ENCODE peak calls at places on chromosomes 12 and 14, in five cellular contexts. W is HepG2, Q is GM12878, G is A549, M is K562. S is an unnamed sample.

GRCh38 chr14:76514599-76514998 is 138.7 kb downstream of the ESRRB start:
- ATAC-seq in W (peak; percentile 76), Q (peak; percentile 67), G (no peak), M (peak; percentile 80), S (no peak)

GRCh38 chr12:84512751-84513150 is 399.8 kb downstream of the SLC6A15 start:
- ATAC-seq in W (no peak), Q (no peak), G (no peak), M (no peak), S (no peak)

GRCh38 chr12:101064721-101065120 is 145.3 kb downstream of the SLC5A8 start:
- ATAC-seq in W (no peak), Q (no peak), G (no peak), M (no peak), S (no peak)

GRCh38 chr12:23921099-23921846 is 28.2 kb downstream of the SOX5 start:
- ATAC-seq in W (no peak), Q (peak; percentile 78), G (no peak), M (peak; percentile 63), S (no peak)

GRCh38 chr12:63955831-63956685 is 111.6 kb downstream of the SRGAP1 start:
- ATAC-seq in W (no peak), Q (peak; percentile 41), G (no peak), M (no peak), S (peak; percentile 86)

GRCh38 chr14:102962111-102962627 is 39.7 kb downstream of the AMN start:
- ATAC-seq in W (no peak), Q (no peak), G (no peak), M (no peak), S (no peak)

GRCh38 chr12:3168775-3169221 is 91.6 kb downstream of the TSPAN9 start:
- ATAC-seq in W (no peak), Q (peak; percentile 65), G (peak; percentile 89), M (no peak), S (peak; percentile 60)

GRCh38 chr12:53575502-53576264 is 50.5 kb downstream of the ATF7 start:
- ATAC-seq in W (no peak), Q (no peak), G (peak; percentile 76), M (peak; percentile 50), S (peak; percentile 53)

GRCh38 chr14:61472801-61473376 is 151.5 kb downstream of the PRKCH start:
- ATAC-seq in W (no peak), Q (no peak), G (no peak), M (no peak), S (no peak)

GRCh38 chr12:66279127-66279712 is 23.1 kb upstream of the HELB start:
- ATAC-seq in W (peak; percentile 85), Q (peak; percentile 52), G (peak; percentile 70), M (peak; percentile 73), S (no peak)

GRCh38 chr12:128940974-128941373 is 87.7 kb downstream of the GLT1D1 start:
- ATAC-seq in W (no peak), Q (no peak), G (no peak), M (no peak), S (no peak)

GRCh38 chr12:122878780-122879612 is 16.9 kb downstream of the VPS37B start:
- ATAC-seq in W (no peak), Q (peak; percentile 5), G (no peak), M (no peak), S (no peak)

GRCh38 chr14:58078068-58078467 is 73.9 kb downstream of the ARMH4 start:
- ATAC-seq in W (no peak), Q (no peak), G (peak; percentile 51), M (no peak), S (peak; percentile 56)

GRCh38 chr12:52634266-52635056 is 16.1 kb upstream of the KRT73 start:
- ATAC-seq in W (no peak), Q (no peak), G (no peak), M (no peak), S (peak; percentile 67)

GRCh38 chr12:108907861-108908302 is 28.0 kb downstream of the DAO start:
- ATAC-seq in W (peak; percentile 31), Q (no peak), G (peak; percentile 66), M (no peak), S (peak; percentile 19)

GRCh38 chr12:122064034-122064777 is 14.3 kb upstream of the MLXIP start:
- ATAC-seq in W (peak; percentile 94), Q (peak; percentile 98), G (peak; percentile 69), M (peak; percentile 97), S (peak; percentile 87)

GRCh38 chr12:121829250-121829918 is 25.6 kb downstream of the SETD1B start:
- ATAC-seq in W (peak; percentile 11), Q (peak; percentile 30), G (peak; percentile 48), M (no peak), S (no peak)

GRCh38 chr12:121791671-121792496 is 1.6 kb downstream of the RHOF start:
- ATAC-seq in W (peak; percentile 29), Q (no peak), G (no peak), M (no peak), S (no peak)

GRCh38 chr12:18886962-18887361 is 149.0 kb downstream of the CAPZA3 start:
- ATAC-seq in W (no peak), Q (no peak), G (no peak), M (no peak), S (no peak)

GRCh38 chr12:25557830-25558436 is 4.8 kb upstream of the LMNTD1 start:
- ATAC-seq in W (no peak), Q (peak; percentile 31), G (no peak), M (no peak), S (no peak)

GRCh38 chr12:75781532-75782046 is 250.0 kb downstream of the PHLDA1 start:
- ATAC-seq in W (no peak), Q (no peak), G (peak; percentile 80), M (peak; percentile 77), S (no peak)

GRCh38 chr14:62662811-62663477 is 382.3 kb downstream of the KCNH5 start:
- ATAC-seq in W (no peak), Q (no peak), G (no peak), M (no peak), S (no peak)
- H3K4me3 ChIP-seq in W (no peak overlapping the region), Q (no peak overlapping the region), G (no peak overlapping the region), M (no peak overlapping the region), S (no peak overlapping the region)

GRCh38 chr12:132248439-132249157 is 80.8 kb downstream of the GALNT9 start:
- ATAC-seq in W (no peak), Q (no peak), G (no peak), M (no peak), S (no peak)

GRCh38 chr12:132251310-132251709 is 78.1 kb downstream of the GALNT9 start:
- ATAC-seq in W (peak; percentile 28), Q (no peak), G (no peak), M (no peak), S (no peak)

GRCh38 chr12:132251741-132252490 is 77.5 kb downstream of the GALNT9 start:
- ATAC-seq in W (no peak), Q (no peak), G (no peak), M (no peak), S (no peak)

GRCh38 chr12:132250707-132251106 is 78.7 kb downstream of the GALNT9 start:
- ATAC-seq in W (no peak), Q (no peak), G (no peak), M (no peak), S (no peak)

DNA sequence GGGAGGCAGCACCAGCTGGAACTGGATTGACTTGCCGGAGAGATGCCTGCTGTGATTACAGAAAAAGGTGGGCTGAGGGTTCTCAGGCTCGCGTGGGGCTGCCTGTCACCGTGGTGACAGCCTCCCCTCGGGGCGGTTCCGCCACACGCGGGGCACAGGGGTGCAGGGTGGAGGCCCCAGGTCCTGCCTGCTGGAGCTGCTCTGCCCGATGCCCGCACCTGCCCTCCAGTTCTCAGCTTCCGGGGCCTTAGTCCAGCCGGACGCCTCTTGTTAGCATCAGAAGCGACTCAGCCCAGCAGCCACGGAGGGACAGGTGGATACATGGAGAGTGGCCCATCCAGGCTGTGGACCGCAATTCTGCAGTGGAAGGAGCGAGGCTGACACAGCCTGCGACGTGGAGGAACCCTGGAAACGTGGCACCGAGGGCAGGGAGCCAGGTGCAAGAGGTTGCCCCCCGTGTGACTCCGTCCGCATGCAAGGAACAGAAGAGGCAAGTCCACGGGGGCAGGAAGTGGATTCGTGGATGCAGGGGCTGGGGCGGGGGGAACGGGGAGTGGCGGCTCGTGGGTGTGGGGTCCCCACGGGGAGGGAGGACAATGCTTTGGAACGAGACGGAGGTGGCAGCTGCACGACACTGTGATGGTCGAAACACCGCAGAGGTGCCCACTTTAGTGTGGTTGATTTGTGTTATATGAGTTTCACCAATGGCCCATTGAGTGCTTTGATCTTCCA is 79.5 kb downstream of the GALNT9 start:
- ATAC-seq in W (no peak), Q (no peak), G (no peak), M (no peak), S (no peak)
- TF ChIP-seq EP300 in W (no peak), Q (no peak), G (no peak), M (no peak), S (no peak)

DNA sequence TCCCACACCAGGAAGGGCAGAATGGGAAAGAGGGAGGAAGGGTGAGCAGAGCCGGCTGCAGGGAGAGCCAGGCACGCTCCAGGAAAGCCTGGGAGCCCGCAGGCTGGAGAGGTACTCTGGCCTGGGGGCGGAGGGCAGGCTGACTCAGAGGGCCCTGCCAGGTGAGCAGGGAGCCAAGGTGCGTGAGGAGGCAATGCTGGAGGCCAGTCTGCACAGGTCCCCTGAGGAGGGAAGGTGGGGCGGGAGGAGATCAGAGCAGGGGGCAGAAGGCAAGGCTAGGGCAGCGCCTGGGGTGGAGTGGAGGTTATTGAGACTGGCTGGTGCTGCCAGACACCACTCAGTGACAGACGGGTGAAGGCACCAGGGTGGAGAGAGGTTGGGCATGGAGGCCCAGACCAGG is 385.0 kb downstream of the BCL11B start:
- ATAC-seq in W (no peak), Q (no peak), G (no peak), M (no peak), S (no peak)
- H3K4me3 ChIP-seq in W (no peak overlapping the region), Q (no peak overlapping the region), G (no peak overlapping the region), M (no peak overlapping the region), S (no peak overlapping the region)

GRCh38 chr12:124456652-124457152 is 110.7 kb downstream of the NCOR2 start:
- ATAC-seq in W (no peak), Q (peak; percentile 36), G (no peak), M (no peak), S (no peak)

GRCh38 chr12:124458220-124458991 is 109.0 kb downstream of the NCOR2 start:
- ATAC-seq in W (no peak), Q (no peak), G (no peak), M (no peak), S (no peak)

GRCh38 chr12:124456133-124456651 is 111.2 kb downstream of the NCOR2 start:
- ATAC-seq in W (no peak), Q (no peak), G (no peak), M (no peak), S (no peak)

GRCh38 chr12:124458992-124459851 is 108.2 kb downstream of the NCOR2 start:
- ATAC-seq in W (no peak), Q (no peak), G (no peak), M (no peak), S (no peak)

DNA sequence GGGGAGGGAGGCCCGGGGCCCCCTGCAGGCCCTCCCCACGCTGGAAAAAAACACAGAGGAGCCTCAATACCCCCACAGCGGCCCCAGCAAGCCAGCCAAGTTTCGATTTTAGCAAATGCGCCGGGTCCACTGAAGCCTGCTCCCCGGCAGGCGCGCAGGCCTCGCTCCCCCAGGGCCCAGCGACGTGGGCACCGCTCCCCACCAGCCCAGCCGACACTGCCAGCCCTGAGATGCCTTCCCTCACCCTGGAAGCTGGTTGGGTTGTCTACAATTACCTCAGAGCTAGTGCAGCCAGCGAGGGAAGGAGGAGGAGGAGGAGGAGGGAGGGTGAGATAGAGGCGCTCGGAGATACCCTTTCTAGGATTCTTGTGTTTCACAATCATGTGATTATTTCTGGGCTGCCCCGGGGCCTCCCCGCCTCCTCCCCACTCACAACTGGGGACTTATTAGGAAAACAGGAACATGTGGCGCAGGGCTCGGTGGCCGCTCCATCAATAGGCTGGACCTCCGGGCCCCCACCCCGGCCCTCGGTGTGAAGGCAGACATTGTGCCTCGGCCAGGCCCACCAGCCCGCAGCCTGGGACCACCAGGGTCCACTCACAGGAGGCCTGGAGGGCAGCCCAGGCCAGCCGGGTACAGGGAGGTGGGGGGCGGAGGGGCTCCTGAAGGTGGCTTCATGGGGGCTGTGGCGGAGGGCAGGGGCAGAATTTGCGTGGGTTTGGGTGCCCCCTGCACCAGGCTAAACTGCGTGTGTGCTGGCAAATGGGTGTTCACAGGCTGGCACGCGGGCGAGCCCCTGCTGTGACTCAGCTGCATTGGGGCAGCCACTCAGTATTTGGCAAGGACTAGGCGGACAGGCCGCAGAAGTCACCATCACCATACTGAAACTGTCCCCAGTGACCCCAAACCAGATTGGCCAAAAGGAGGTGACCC is 109.9 kb downstream of the NCOR2 start:
- ATAC-seq in W (no peak), Q (peak; percentile 64), G (no peak), M (no peak), S (peak; percentile 75)
- TF ChIP-seq EP300 in W (no peak), Q (no peak), G (no peak), M (no peak), S (no peak)